ENCODE peak calls at places on chromosomes 12 and 14, in seven cellular contexts. E is heart right ventricle; X is HEK293T; F is activated naive CD8-positive, alpha-beta T cell treated with anti-CD3 and anti-CD28 coated beads, Interleukin-2, amount 50 U/mL, for 24 hours; Q is psoas muscle; K is naive thymus-derived CD4-positive, alpha-beta T cell; U is NCI-H345. C is an unnamed sample.
A peak's percentile ranks its signal among the peaks of the same experiment; 100 is the strongest.

GRCh38 chr14:49920260-49920659 is 27.4 kb downstream of the ARF6 start:
- DNase-seq in E (no peak), U (no peak), F (no peak), X (no peak), K (no peak), Q (no peak), C (no peak)

GRCh38 chr12:109387425-109388166 is 39.9 kb downstream of the MYO1H start:
- DNase-seq in K (no peak), X (peak; percentile 48), E (no peak), Q (no peak), U (peak; percentile 14), F (no peak), C (no peak)

GRCh38 chr14:97634786-97635185 is 837.6 kb downstream of the VRK1 start:
- DNase-seq in E (no peak), U (no peak), X (no peak), Q (no peak), K (peak; percentile 45), F (no peak), C (peak; percentile 12)

GRCh38 chr14:64391986-64392385 is 3.8 kb downstream of the MTHFD1 start:
- DNase-seq in K (no peak), Q (no peak), E (no peak), U (no peak), F (no peak), X (no peak), C (no peak)

GRCh38 chr12:89064780-89065179 is 287.5 kb downstream of the DUSP6 start:
- DNase-seq in Q (no peak), E (no peak), X (no peak), F (no peak), U (no peak), K (no peak), C (no peak)

GRCh38 chr12:132646850-132647249 is 28.3 kb downstream of the P2RX2 start:
- DNase-seq in K (no peak), F (no peak), U (no peak), Q (no peak), X (no peak), E (no peak), C (no peak)

GRCh38 chr14:91322623-91323022 is 78.1 kb upstream of the GPR68 start:
- DNase-seq in U (no peak), Q (no peak), K (no peak), E (no peak), X (no peak), F (no peak), C (no peak)

GRCh38 chr12:76943004-76943403 is 64.2 kb upstream of the CSRP2 start:
- DNase-seq in Q (no peak), U (no peak), E (no peak), F (no peak), K (no peak), X (no peak), C (no peak)

GRCh38 chr14:72617391-72618011 is 276.4 kb downstream of the DPF3 start:
- DNase-seq in F (no peak), E (peak; percentile 67), K (no peak), U (no peak), X (no peak), Q (no peak), C (no peak)

GRCh38 chr12:78864483-78865296 is at the start of gene SYT1:
- DNase-seq in X (peak; percentile 80), Q (peak; percentile 41), F (no peak), K (no peak), U (peak; percentile 97), E (no peak), C (no peak)

GRCh38 chr12:120939523-120939922 is 35.4 kb upstream of the SPPL3 start:
- DNase-seq in E (peak; percentile 37), U (no peak), Q (peak; percentile 57), X (no peak), K (no peak), F (no peak), C (no peak)

GRCh38 chr12:113259499-113259953 is 38.3 kb downstream of the TPCN1 start:
- DNase-seq in K (no peak), X (no peak), Q (peak; percentile 97), U (peak; percentile 55), E (peak; percentile 94), F (no peak), C (no peak)

GRCh38 chr14:21915814-21916213 is 242.2 kb upstream of the OR4E1 start:
- DNase-seq in F (no peak), Q (no peak), K (no peak), X (no peak), E (no peak), U (no peak), C (no peak)

GRCh38 chr12:132276720-132277373 is 52.5 kb downstream of the GALNT9 start:
- DNase-seq in F (no peak), Q (no peak), E (no peak), K (no peak), U (no peak), X (no peak), C (no peak)

GRCh38 chr14:104106471-104106991 is 21.0 kb downstream of the ASPG start:
- DNase-seq in K (no peak), U (no peak), E (no peak), F (no peak), X (no peak), Q (peak; percentile 34), C (no peak)

GRCh38 chr14:73760598-73761586 is 46.7 kb upstream of the PNMA1 start:
- DNase-seq in U (no peak), Q (no peak), K (no peak), F (no peak), E (no peak), X (no peak), C (no peak)

GRCh38 chr12:50174971-50175715 is 8.0 kb upstream of the CERS5 start:
- DNase-seq in F (no peak), U (peak; percentile 23), E (peak; percentile 52), K (peak; percentile 64), X (peak; percentile 45), Q (no peak), C (peak; percentile 68)

C was measured in immature natural killer cell.